ENCODE peak calls at places on chromosomes 1 and 21, in six cellular contexts. One of them, this sample, is unnamed.

GRCh38 chr21:24420694-24421093 is 1186.6 kb downstream of the MRPL39 start:
- DNase-seq in effector memory CD4-positive, alpha-beta T cell: no peak
- DNase-seq in AG09309: no peak
- DNase-seq in SJSA1: no peak
- DNase-seq in activated CD4-positive, CD25-positive, alpha-beta regulatory T cell treated with anti-CD3 and anti-CD28 coated beads, Interleukin-2, amount 50 U/mL, for 72 hours: no peak
- DNase-seq in omental fat pad: no peak
- DNase-seq in this sample: no peak

GRCh38 chr1:42000781-42001180 is 82.1 kb upstream of the HIVEP3 start:
- DNase-seq in effector memory CD4-positive, alpha-beta T cell: no peak
- DNase-seq in AG09309: no peak
- DNase-seq in SJSA1: no peak
- DNase-seq in activated CD4-positive, CD25-positive, alpha-beta regulatory T cell treated with anti-CD3 and anti-CD28 coated beads, Interleukin-2, amount 50 U/mL, for 72 hours: no peak
- DNase-seq in omental fat pad: no peak
- DNase-seq in this sample: no peak

GRCh38 chr1:11245904-11246726 is 16.2 kb downstream of the MTOR start:
- DNase-seq in effector memory CD4-positive, alpha-beta T cell: no peak
- DNase-seq in AG09309: no peak
- DNase-seq in SJSA1: no peak
- DNase-seq in activated CD4-positive, CD25-positive, alpha-beta regulatory T cell treated with anti-CD3 and anti-CD28 coated beads, Interleukin-2, amount 50 U/mL, for 72 hours: no peak
- DNase-seq in omental fat pad: no peak
- DNase-seq in this sample: no peak

GRCh38 chr1:205914730-205915129 is 28.5 kb downstream of the SLC26A9 start:
- DNase-seq in effector memory CD4-positive, alpha-beta T cell: no peak
- DNase-seq in AG09309: no peak
- DNase-seq in SJSA1: no peak
- DNase-seq in activated CD4-positive, CD25-positive, alpha-beta regulatory T cell treated with anti-CD3 and anti-CD28 coated beads, Interleukin-2, amount 50 U/mL, for 72 hours: no peak
- DNase-seq in omental fat pad: no peak
- DNase-seq in this sample: no peak

GRCh38 chr1:212557739-212558664 is 50.6 kb upstream of the ATF3 start:
- DNase-seq in effector memory CD4-positive, alpha-beta T cell: no peak
- DNase-seq in AG09309: no peak
- DNase-seq in SJSA1: no peak
- DNase-seq in activated CD4-positive, CD25-positive, alpha-beta regulatory T cell treated with anti-CD3 and anti-CD28 coated beads, Interleukin-2, amount 50 U/mL, for 72 hours: no peak
- DNase-seq in omental fat pad: peak; percentile 35
- DNase-seq in this sample: no peak

GRCh38 chr1:6519491-6519934 is 28.0 kb upstream of the PLEKHG5 start:
- DNase-seq in effector memory CD4-positive, alpha-beta T cell: no peak
- DNase-seq in AG09309: no peak
- DNase-seq in SJSA1: no peak
- DNase-seq in activated CD4-positive, CD25-positive, alpha-beta regulatory T cell treated with anti-CD3 and anti-CD28 coated beads, Interleukin-2, amount 50 U/mL, for 72 hours: no peak
- DNase-seq in omental fat pad: no peak
- DNase-seq in this sample: no peak

GRCh38 chr1:92168657-92169056 is 49.1 kb upstream of the C1orf146 start:
- DNase-seq in effector memory CD4-positive, alpha-beta T cell: no peak
- DNase-seq in AG09309: no peak
- DNase-seq in SJSA1: no peak
- DNase-seq in activated CD4-positive, CD25-positive, alpha-beta regulatory T cell treated with anti-CD3 and anti-CD28 coated beads, Interleukin-2, amount 50 U/mL, for 72 hours: no peak
- DNase-seq in omental fat pad: no peak
- DNase-seq in this sample: no peak

GRCh38 chr1:67957026-67957425 is 93.4 kb downstream of the DIRAS3 start:
- DNase-seq in effector memory CD4-positive, alpha-beta T cell: no peak
- DNase-seq in AG09309: no peak
- DNase-seq in SJSA1: no peak
- DNase-seq in activated CD4-positive, CD25-positive, alpha-beta regulatory T cell treated with anti-CD3 and anti-CD28 coated beads, Interleukin-2, amount 50 U/mL, for 72 hours: no peak
- DNase-seq in omental fat pad: no peak
- DNase-seq in this sample: no peak

GRCh38 chr1:204357551-204357950 is 2.2 kb downstream of the PLEKHA6 start:
- DNase-seq in effector memory CD4-positive, alpha-beta T cell: no peak
- DNase-seq in AG09309: no peak
- DNase-seq in SJSA1: no peak
- DNase-seq in activated CD4-positive, CD25-positive, alpha-beta regulatory T cell treated with anti-CD3 and anti-CD28 coated beads, Interleukin-2, amount 50 U/mL, for 72 hours: no peak
- DNase-seq in omental fat pad: no peak
- DNase-seq in this sample: no peak

GRCh38 chr1:65717815-65718454 is 74.8 kb upstream of the PDE4B start:
- DNase-seq in effector memory CD4-positive, alpha-beta T cell: no peak
- DNase-seq in AG09309: peak; percentile 42
- DNase-seq in SJSA1: no peak
- DNase-seq in activated CD4-positive, CD25-positive, alpha-beta regulatory T cell treated with anti-CD3 and anti-CD28 coated beads, Interleukin-2, amount 50 U/mL, for 72 hours: no peak
- DNase-seq in omental fat pad: no peak
- DNase-seq in this sample: no peak

GRCh38 chr21:46038871-46039397 is 57.4 kb downstream of the COL6A1 start:
- DNase-seq in effector memory CD4-positive, alpha-beta T cell: no peak
- DNase-seq in AG09309: peak; percentile 69
- DNase-seq in SJSA1: peak; percentile 63
- DNase-seq in activated CD4-positive, CD25-positive, alpha-beta regulatory T cell treated with anti-CD3 and anti-CD28 coated beads, Interleukin-2, amount 50 U/mL, for 72 hours: no peak
- DNase-seq in omental fat pad: no peak
- DNase-seq in this sample: no peak

GRCh38 chr1:97630968-97631367 is 289.9 kb downstream of the DPYD start:
- DNase-seq in effector memory CD4-positive, alpha-beta T cell: no peak
- DNase-seq in AG09309: no peak
- DNase-seq in SJSA1: no peak
- DNase-seq in activated CD4-positive, CD25-positive, alpha-beta regulatory T cell treated with anti-CD3 and anti-CD28 coated beads, Interleukin-2, amount 50 U/mL, for 72 hours: no peak
- DNase-seq in omental fat pad: no peak
- DNase-seq in this sample: no peak

GRCh38 chr1:228994691-228995090 is 259.4 kb downstream of the RHOU start:
- DNase-seq in effector memory CD4-positive, alpha-beta T cell: no peak
- DNase-seq in AG09309: no peak
- DNase-seq in SJSA1: no peak
- DNase-seq in activated CD4-positive, CD25-positive, alpha-beta regulatory T cell treated with anti-CD3 and anti-CD28 coated beads, Interleukin-2, amount 50 U/mL, for 72 hours: no peak
- DNase-seq in omental fat pad: no peak
- DNase-seq in this sample: no peak

GRCh38 chr1:26162220-26162703 is 3.4 kb downstream of the FAM110D start:
- DNase-seq in effector memory CD4-positive, alpha-beta T cell: no peak
- DNase-seq in AG09309: no peak
- DNase-seq in SJSA1: peak; percentile 42
- DNase-seq in activated CD4-positive, CD25-positive, alpha-beta regulatory T cell treated with anti-CD3 and anti-CD28 coated beads, Interleukin-2, amount 50 U/mL, for 72 hours: no peak
- DNase-seq in omental fat pad: no peak
- DNase-seq in this sample: no peak

GRCh38 chr1:102463328-102463727 is 466.6 kb upstream of the OLFM3 start:
- DNase-seq in effector memory CD4-positive, alpha-beta T cell: no peak
- DNase-seq in AG09309: no peak
- DNase-seq in SJSA1: no peak
- DNase-seq in activated CD4-positive, CD25-positive, alpha-beta regulatory T cell treated with anti-CD3 and anti-CD28 coated beads, Interleukin-2, amount 50 U/mL, for 72 hours: no peak
- DNase-seq in omental fat pad: no peak
- DNase-seq in this sample: no peak

GRCh38 chr1:234226106-234226818 is 147.0 kb upstream of the COA6 start:
- DNase-seq in effector memory CD4-positive, alpha-beta T cell: no peak
- DNase-seq in AG09309: no peak
- DNase-seq in SJSA1: no peak
- DNase-seq in activated CD4-positive, CD25-positive, alpha-beta regulatory T cell treated with anti-CD3 and anti-CD28 coated beads, Interleukin-2, amount 50 U/mL, for 72 hours: no peak
- DNase-seq in omental fat pad: no peak
- DNase-seq in this sample: no peak

GRCh38 chr1:83901547-83902155 is 97.3 kb downstream of the TTLL7 start:
- DNase-seq in effector memory CD4-positive, alpha-beta T cell: no peak
- DNase-seq in AG09309: peak; percentile 50
- DNase-seq in SJSA1: peak; percentile 36
- DNase-seq in activated CD4-positive, CD25-positive, alpha-beta regulatory T cell treated with anti-CD3 and anti-CD28 coated beads, Interleukin-2, amount 50 U/mL, for 72 hours: no peak
- DNase-seq in omental fat pad: no peak
- DNase-seq in this sample: no peak

GRCh38 chr1:204104331-204105222 is 31.7 kb downstream of the SOX13 start:
- DNase-seq in effector memory CD4-positive, alpha-beta T cell: no peak
- DNase-seq in AG09309: no peak
- DNase-seq in SJSA1: peak; percentile 77
- DNase-seq in activated CD4-positive, CD25-positive, alpha-beta regulatory T cell treated with anti-CD3 and anti-CD28 coated beads, Interleukin-2, amount 50 U/mL, for 72 hours: no peak
- DNase-seq in omental fat pad: no peak
- DNase-seq in this sample: no peak

GRCh38 chr1:211332036-211332616 is 5.5 kb downstream of the TRAF5 start:
- DNase-seq in effector memory CD4-positive, alpha-beta T cell: no peak
- DNase-seq in AG09309: no peak
- DNase-seq in SJSA1: no peak
- DNase-seq in activated CD4-positive, CD25-positive, alpha-beta regulatory T cell treated with anti-CD3 and anti-CD28 coated beads, Interleukin-2, amount 50 U/mL, for 72 hours: no peak
- DNase-seq in omental fat pad: no peak
- DNase-seq in this sample: no peak

GRCh38 chr1:225468270-225469020 is 40.6 kb upstream of the LBR start:
- DNase-seq in effector memory CD4-positive, alpha-beta T cell: no peak
- DNase-seq in AG09309: no peak
- DNase-seq in SJSA1: no peak
- DNase-seq in activated CD4-positive, CD25-positive, alpha-beta regulatory T cell treated with anti-CD3 and anti-CD28 coated beads, Interleukin-2, amount 50 U/mL, for 72 hours: peak; percentile 45
- DNase-seq in omental fat pad: no peak
- DNase-seq in this sample: no peak

GRCh38 chr21:33339135-33339534 is 14.4 kb downstream of the IFNAR1 start:
- DNase-seq in effector memory CD4-positive, alpha-beta T cell: no peak
- DNase-seq in AG09309: no peak
- DNase-seq in SJSA1: no peak
- DNase-seq in activated CD4-positive, CD25-positive, alpha-beta regulatory T cell treated with anti-CD3 and anti-CD28 coated beads, Interleukin-2, amount 50 U/mL, for 72 hours: no peak
- DNase-seq in omental fat pad: no peak
- DNase-seq in this sample: no peak

GRCh38 chr1:37634554-37635308 is at the start of gene RSPO1:
- DNase-seq in effector memory CD4-positive, alpha-beta T cell: no peak
- DNase-seq in AG09309: no peak
- DNase-seq in SJSA1: no peak
- DNase-seq in activated CD4-positive, CD25-positive, alpha-beta regulatory T cell treated with anti-CD3 and anti-CD28 coated beads, Interleukin-2, amount 50 U/mL, for 72 hours: no peak
- DNase-seq in omental fat pad: no peak
- DNase-seq in this sample: no peak

GRCh38 chr1:161198877-161199431 is at the start of gene ADAMTS4:
- DNase-seq in effector memory CD4-positive, alpha-beta T cell: no peak
- DNase-seq in AG09309: peak; percentile 77
- DNase-seq in SJSA1: no peak
- DNase-seq in activated CD4-positive, CD25-positive, alpha-beta regulatory T cell treated with anti-CD3 and anti-CD28 coated beads, Interleukin-2, amount 50 U/mL, for 72 hours: no peak
- DNase-seq in omental fat pad: peak; percentile 78
- DNase-seq in this sample: no peak

GRCh38 chr21:36769051-36769867 is 70.3 kb downstream of the SIM2 start:
- DNase-seq in effector memory CD4-positive, alpha-beta T cell: no peak
- DNase-seq in AG09309: no peak
- DNase-seq in SJSA1: peak; percentile 50
- DNase-seq in activated CD4-positive, CD25-positive, alpha-beta regulatory T cell treated with anti-CD3 and anti-CD28 coated beads, Interleukin-2, amount 50 U/mL, for 72 hours: no peak
- DNase-seq in omental fat pad: no peak
- DNase-seq in this sample: no peak